ENCODE peak calls at places on chromosomes 4 and X, in eight cellular contexts. Y, N, J, Q, Z, A, P and X are unnamed samples. For H3K4me1, the result is how much of the 10 kb centered on the place peaks cover.

GRCh38 chr4:122178961-122179360 is 26.8 kb downstream of the BLTP1 start:
- DNase-seq in Y (no peak), N (no peak), J (no peak), Q (no peak), Z (no peak), A (no peak), P (no peak), X (no peak)

GRCh38 chr4:146975535-146975934 is 29.9 kb upstream of the TTC29 start:
- DNase-seq in Y (no peak), N (no peak), J (no peak), Q (no peak), Z (no peak), A (no peak), P (no peak), X (no peak)

GRCh38 chr4:13968723-13969122 is 341.2 kb upstream of the BOD1L1 start:
- DNase-seq in Y (no peak), N (no peak), J (no peak), Q (no peak), Z (no peak), A (no peak), P (peak), X (no peak)

GRCh38 chrX:132270699-132271098 is 51.5 kb upstream of the RAP2C start:
- DNase-seq in Y (peak), N (no peak), J (peak), Q (peak), Z (no peak), A (no peak), P (peak), X (peak)

GRCh38 chrX:2767631-2768455 is 16.0 kb downstream of the XG start:
- DNase-seq in Y (peak), N (peak), J (peak), Q (no peak), Z (peak), A (no peak), P (peak), X (peak)

GRCh38 chr4:88005086-88005485 is 2.3 kb upstream of the PKD2 start:
- DNase-seq in Y (peak), N (no peak), J (peak), Q (no peak), Z (no peak), A (no peak), P (peak), X (no peak)

GRCh38 chrX:150219374-150220185 is 143.5 kb upstream of the MAMLD1 start:
- DNase-seq in Y (no peak), N (no peak), J (no peak), Q (no peak), Z (no peak), A (no peak), P (peak), X (no peak)

GRCh38 chrX:53476371-53476770 is 42.2 kb upstream of the HSD17B10 start:
- DNase-seq in Y (no peak), N (no peak), J (no peak), Q (no peak), Z (no peak), A (no peak), P (peak), X (no peak)

GRCh38 chr4:174119051-174119450 is 164.4 kb downstream of the FBXO8 start:
- DNase-seq in Y (no peak), N (no peak), J (peak), Q (peak), Z (no peak), A (peak), P (peak), X (peak)

GRCh38 chr4:108303488-108304177 is 134.9 kb upstream of the LEF1 start:
- DNase-seq in Y (no peak), N (no peak), J (no peak), Q (no peak), Z (peak), A (no peak), P (peak), X (no peak)

GRCh38 chrX:7088968-7089615 is 58.4 kb upstream of the STS start:
- DNase-seq in Y (no peak), N (no peak), J (no peak), Q (no peak), Z (no peak), A (no peak), P (no peak), X (peak)

GRCh38 chr4:180558427-180558826 is 1684.8 kb upstream of the TENM3 start:
- DNase-seq in Y (no peak), N (no peak), J (no peak), Q (no peak), Z (no peak), A (no peak), P (no peak), X (no peak)

GRCh38 chr4:107575243-107575642 is 144.8 kb downstream of the PAPSS1 start:
- DNase-seq in Y (no peak), N (no peak), J (no peak), Q (no peak), Z (no peak), A (no peak), P (no peak), X (no peak)

GRCh38 chr4:137997496-137997895 is 244.7 kb downstream of the SLC7A11 start:
- DNase-seq in Y (no peak), N (no peak), J (no peak), Q (no peak), Z (no peak), A (no peak), P (no peak), X (no peak)

GRCh38 chr4:41844327-41844726 is 90.9 kb upstream of the TMEM33 start:
- DNase-seq in Y (no peak), N (no peak), J (no peak), Q (no peak), Z (peak), A (no peak), P (no peak), X (no peak)

GRCh38 chrX:97039363-97040029 is 155.8 kb downstream of the RPA4 start:
- DNase-seq in Y (peak), N (no peak), J (peak), Q (peak), Z (no peak), A (no peak), P (peak), X (peak)

GRCh38 chr4:144574004-144574403 is 72.0 kb upstream of the HHIP start:
- DNase-seq in Y (no peak), N (no peak), J (no peak), Q (no peak), Z (no peak), A (no peak), P (no peak), X (no peak)

GRCh38 chr4:174604198-174604597 is 81.9 kb upstream of the HPGD start:
- DNase-seq in Y (no peak), N (no peak), J (peak), Q (no peak), Z (no peak), A (no peak), P (peak), X (peak)

GRCh38 chr4:141417387-141417786 is 196.7 kb downstream of the ZNF330 start:
- DNase-seq in Y (no peak), N (no peak), J (no peak), Q (no peak), Z (no peak), A (no peak), P (peak), X (no peak)

GRCh38 chrX:148601034-148601433 is 100.6 kb downstream of the AFF2 start:
- DNase-seq in Y (no peak), N (no peak), J (peak), Q (no peak), Z (no peak), A (no peak), P (no peak), X (peak)
- TF ChIP-seq CTCF in Y (no peak), N (no peak), J (peak), Q (no peak), Z (no peak), A (no peak), P (no peak), X (no peak)

DNA sequence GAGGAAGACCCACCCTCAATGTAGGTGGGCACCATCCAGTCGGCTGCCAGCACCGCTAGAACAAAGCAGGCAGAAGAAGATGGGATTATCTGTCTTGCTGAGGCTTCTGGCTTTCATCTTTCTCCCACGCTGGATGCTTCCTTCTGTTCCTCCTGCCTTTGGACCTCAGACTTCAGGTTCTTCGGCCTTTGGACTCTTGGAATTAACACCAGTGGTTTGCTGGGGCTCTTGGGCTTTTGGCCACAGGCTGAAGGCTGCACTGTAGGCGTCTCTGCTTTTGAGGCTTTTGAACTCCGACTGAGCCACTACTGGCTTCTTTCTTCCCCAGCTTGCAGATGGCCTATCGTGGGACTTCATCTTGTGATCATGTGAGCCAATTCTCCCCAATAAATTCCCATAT is 55.1 kb downstream of the PDLIM5 start:
- DNase-seq in Y (no peak), N (no peak), J (no peak), Q (no peak), Z (no peak), A (no peak), P (no peak), X (no peak)
- H3K4me1 ChIP-seq in Y (half or more), N (under half), J (under half), Q (under half), Z (under half), A (under half), P (under half), X (under half)

GRCh38 chrX:110103344-110103743 is 100.4 kb downstream of the TMEM164 start:
- DNase-seq in Y (no peak), N (no peak), J (no peak), Q (no peak), Z (no peak), A (no peak), P (no peak), X (no peak)

GRCh38 chrX:110097920-110098319 is 95.0 kb downstream of the TMEM164 start:
- DNase-seq in Y (no peak), N (no peak), J (no peak), Q (no peak), Z (no peak), A (no peak), P (no peak), X (no peak)
- H3K27ac ChIP-seq in Y (no peak), N (no peak), J (no peak), Q (no peak), Z (no peak), A (no peak), P (no peak), X (no peak)

DNA sequence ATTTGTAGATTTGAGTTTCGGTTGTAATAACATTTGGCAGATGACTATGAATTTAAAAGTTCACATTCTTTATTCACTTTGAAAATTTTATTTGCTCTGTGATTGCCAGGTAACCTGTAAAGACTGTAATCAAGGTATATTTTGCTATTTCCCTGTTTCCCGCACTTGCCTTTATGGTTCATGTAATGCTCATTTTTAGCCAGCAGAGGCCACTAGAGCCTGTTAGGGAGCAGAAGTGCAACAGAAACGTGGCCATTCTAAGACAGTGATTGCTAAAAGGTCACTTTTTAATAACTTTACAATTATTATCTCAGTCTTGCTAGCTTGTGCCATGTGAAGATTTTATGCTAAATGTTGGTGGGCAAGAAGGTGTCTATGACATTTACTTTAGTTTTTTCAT is 12.4 kb downstream of the YIPF6 start:
- DNase-seq in Y (peak), N (no peak), J (peak), Q (peak), Z (no peak), A (peak), P (peak), X (peak)
- TF ChIP-seq CTCF in Y (peak), N (peak), J (peak), Q (peak), Z (peak), A (peak), P (peak), X (peak)

GRCh38 chr4:177222776-177223175 is 86.9 kb upstream of the NEIL3 start:
- DNase-seq in Y (no peak), N (no peak), J (no peak), Q (no peak), Z (no peak), A (no peak), P (no peak), X (no peak)

GRCh38 chr4:177214935-177215334 is 94.7 kb upstream of the NEIL3 start:
- DNase-seq in Y (no peak), N (no peak), J (no peak), Q (no peak), Z (no peak), A (no peak), P (peak), X (no peak)

GRCh38 chr4:177225605-177226004 is 84.1 kb upstream of the NEIL3 start:
- DNase-seq in Y (no peak), N (no peak), J (no peak), Q (no peak), Z (no peak), A (no peak), P (no peak), X (no peak)

GRCh38 chr4:177220376-177220775 is 89.3 kb upstream of the NEIL3 start:
- DNase-seq in Y (no peak), N (no peak), J (peak), Q (no peak), Z (no peak), A (no peak), P (peak), X (no peak)
- H3K4me1 ChIP-seq in Y (under half), N (under half), J (under half), Q (under half), Z (under half), A (under half), P (under half), X (under half)

DNA sequence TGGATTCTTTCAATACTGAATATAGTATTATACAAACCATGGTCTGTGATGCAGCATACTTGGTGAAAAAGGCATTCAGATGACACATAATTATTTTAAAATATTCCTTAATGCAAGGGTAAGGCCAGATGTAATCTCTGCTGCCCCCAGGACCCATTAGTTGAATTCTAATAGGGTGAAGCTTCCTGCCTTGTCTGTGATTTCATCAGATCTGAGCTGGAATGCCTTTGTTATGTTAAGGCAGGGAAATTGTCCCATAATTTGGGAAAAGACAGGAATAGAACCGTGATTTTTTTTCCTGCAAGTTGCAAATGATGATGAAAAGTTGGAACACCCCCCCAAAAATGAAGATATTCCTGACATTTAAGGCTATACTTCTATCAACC is 26.2 kb downstream of the ZRSR2 start:
- DNase-seq in Y (no peak), N (no peak), J (no peak), Q (no peak), Z (no peak), A (no peak), P (peak), X (no peak)
- H3K27ac ChIP-seq in Y (no peak), N (no peak), J (peak), Q (no peak), Z (no peak), A (no peak), P (no peak), X (peak)

GRCh38 chrX:78665286-78665685 is 6.2 kb upstream of the RTL3 start:
- DNase-seq in Y (no peak), N (no peak), J (no peak), Q (no peak), Z (no peak), A (no peak), P (no peak), X (no peak)
- TF ChIP-seq CTCF in Y (no peak), N (no peak), J (no peak), Q (no peak), Z (no peak), A (no peak), P (no peak), X (no peak)